ENCODE peak calls at places on chromosomes 5 and 9, in four cellular contexts. Y is epithelial cell of prostate; W is CD8-positive, alpha-beta memory T cell; Q is cardiac muscle cell. S is an unnamed sample.

GRCh38 chr5:112979723-112980122 is 3.1 kb downstream of the DCP2 start:
- DNase-seq in Y (no peak), W (no peak), Q (no peak), S (no peak)

GRCh38 chr9:109401169-109401989 is 80.5 kb upstream of the EPB41L4B start:
- DNase-seq in Y (no peak), W (no peak), Q (peak; percentile 70), S (peak; percentile 68)

GRCh38 chr9:98255578-98256296 is at the start of gene TBC1D2:
- DNase-seq in Y (peak; percentile 69), W (peak; percentile 98), Q (peak; percentile 96), S (peak; percentile 98)

GRCh38 chr5:100623719-100624118 is 88.5 kb downstream of the FAM174A start:
- DNase-seq in Y (no peak), W (no peak), Q (peak; percentile 71), S (peak; percentile 42)

GRCh38 chr9:134326754-134327526 is 685 bp downstream of the RXRA start:
- DNase-seq in Y (no peak), W (no peak), Q (peak; percentile 45), S (peak; percentile 60)

GRCh38 chr5:83827111-83827541 is 106.5 kb upstream of the HAPLN1 start:
- DNase-seq in Y (no peak), W (no peak), Q (peak; percentile 97), S (peak; percentile 53)

GRCh38 chr9:69759478-69760277 is at the start of gene PTAR1:
- DNase-seq in Y (peak; percentile 31), W (peak; percentile 84), Q (peak; percentile 94), S (peak; percentile 84)

GRCh38 chr9:120650352-120650751 is 63.9 kb downstream of the MEGF9 start:
- DNase-seq in Y (no peak), W (no peak), Q (peak; percentile 71), S (peak; percentile 23)

GRCh38 chr5:33526755-33527154 is 86.0 kb downstream of the TARS1 start:
- DNase-seq in Y (no peak), W (no peak), Q (no peak), S (no peak)

GRCh38 chr5:94240616-94241287 is 377.7 kb downstream of the KIAA0825 start:
- DNase-seq in Y (no peak), W (no peak), Q (peak; percentile 16), S (no peak)

GRCh38 chr5:35247645-35248034 is 17.4 kb upstream of the PRLR start:
- DNase-seq in Y (no peak), W (no peak), Q (peak; percentile 48), S (peak; percentile 8)

GRCh38 chr5:117623042-117623815 is 1048.6 kb upstream of the SEMA6A start:
- DNase-seq in Y (peak; percentile 22), W (no peak), Q (no peak), S (peak; percentile 4)

GRCh38 chr5:143708672-143709071 is 103.3 kb upstream of the HMHB1 start:
- DNase-seq in Y (no peak), W (no peak), Q (no peak), S (no peak)

GRCh38 chr9:86732514-86732913 is 214.8 kb downstream of the GAS1 start:
- DNase-seq in Y (peak; percentile 73), W (no peak), Q (peak; percentile 84), S (peak; percentile 94)

GRCh38 chr5:96931605-96932004 is 4.3 kb upstream of the LNPEP start:
- DNase-seq in Y (no peak), W (no peak), Q (no peak), S (no peak)

GRCh38 chr9:132749316-132749715 is 79.1 kb downstream of the GTF3C4 start:
- DNase-seq in Y (no peak), W (no peak), Q (no peak), S (no peak)

GRCh38 chr5:10634056-10634455 is 70.2 kb downstream of the ANKRD33B start:
- DNase-seq in Y (no peak), W (no peak), Q (no peak), S (no peak)
- H3K27ac ChIP-seq in Y (no peak overlapping the region), W (no peak overlapping the region), Q (no peak overlapping the region), S (no peak overlapping the region)

GRCh38 chr9:125099816-125100215 is 43.5 kb downstream of the SCAI start:
- DNase-seq in Y (no peak), W (no peak), Q (no peak), S (no peak)
- H3K27ac ChIP-seq in Y (no peak overlapping the region), W (no peak overlapping the region), Q (no peak overlapping the region), S (no peak overlapping the region)

GRCh38 chr9:130149654-130150286 is 22.4 kb upstream of the NCS1 start:
- DNase-seq in Y (no peak), W (no peak), Q (no peak), S (no peak)
- H3K27ac ChIP-seq in Y (no peak overlapping the region), W (no peak overlapping the region), Q (no peak overlapping the region), S (peak overlapping the region; percentile 62)

GRCh38 chr9:104968025-104968982 is 40.3 kb upstream of the ABCA1 start:
- DNase-seq in Y (no peak), W (peak; percentile 79), Q (peak; percentile 98), S (peak; percentile 94)

GRCh38 chr9:104972242-104972866 is 44.4 kb upstream of the ABCA1 start:
- DNase-seq in Y (no peak), W (no peak), Q (no peak), S (no peak)

GRCh38 chr9:104971521-104971920 is 43.6 kb upstream of the ABCA1 start:
- DNase-seq in Y (no peak), W (no peak), Q (no peak), S (no peak)

GRCh38 chr9:104970588-104970987 is 42.6 kb upstream of the ABCA1 start:
- DNase-seq in Y (no peak), W (no peak), Q (peak; percentile 69), S (no peak)

DNA sequence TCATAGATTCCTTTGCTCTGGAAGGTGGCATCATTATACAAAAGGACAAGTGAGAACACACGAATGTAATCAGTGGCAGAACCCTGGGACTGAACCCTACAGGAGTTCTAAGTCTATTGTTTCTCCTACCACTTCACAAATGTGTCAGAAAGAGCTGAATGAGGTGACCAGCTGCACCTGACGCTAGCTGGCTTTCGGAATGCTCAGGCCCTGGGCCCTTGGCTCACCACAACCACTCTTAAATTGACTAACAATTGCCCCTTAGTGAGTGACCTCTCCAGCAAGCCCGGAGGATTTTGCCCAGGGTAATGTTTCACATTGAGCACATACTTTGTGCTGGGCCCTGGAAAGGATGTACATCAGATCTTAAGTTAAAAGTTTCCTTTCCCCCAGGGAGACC is 41.2 kb upstream of the ABCA1 start:
- DNase-seq in Y (no peak), W (no peak), Q (no peak), S (no peak)
- H3K27ac ChIP-seq in Y (no peak overlapping the region), W (no peak overlapping the region), Q (peak overlapping the region; percentile 98), S (peak overlapping the region; percentile 90)

GRCh38 chr9:131173995-131174394 is 48.6 kb downstream of the NUP214 start:
- DNase-seq in Y (no peak), W (no peak), Q (no peak), S (no peak)

GRCh38 chr9:131178895-131179294 is 53.5 kb downstream of the NUP214 start:
- DNase-seq in Y (no peak), W (no peak), Q (no peak), S (no peak)

GRCh38 chr9:131179561-131180219 is 54.3 kb downstream of the NUP214 start:
- DNase-seq in Y (no peak), W (no peak), Q (peak; percentile 86), S (no peak)

GRCh38 chr9:131178382-131178781 is 53.0 kb downstream of the NUP214 start:
- DNase-seq in Y (no peak), W (peak; percentile 61), Q (peak; percentile 78), S (peak; percentile 87)

GRCh38 chr9:131174681-131175239 is 49.4 kb downstream of the NUP214 start:
- DNase-seq in Y (no peak), W (no peak), Q (no peak), S (no peak)
- H3K27ac ChIP-seq in Y (no peak overlapping the region), W (no peak overlapping the region), Q (no peak overlapping the region), S (no peak overlapping the region)

DNA sequence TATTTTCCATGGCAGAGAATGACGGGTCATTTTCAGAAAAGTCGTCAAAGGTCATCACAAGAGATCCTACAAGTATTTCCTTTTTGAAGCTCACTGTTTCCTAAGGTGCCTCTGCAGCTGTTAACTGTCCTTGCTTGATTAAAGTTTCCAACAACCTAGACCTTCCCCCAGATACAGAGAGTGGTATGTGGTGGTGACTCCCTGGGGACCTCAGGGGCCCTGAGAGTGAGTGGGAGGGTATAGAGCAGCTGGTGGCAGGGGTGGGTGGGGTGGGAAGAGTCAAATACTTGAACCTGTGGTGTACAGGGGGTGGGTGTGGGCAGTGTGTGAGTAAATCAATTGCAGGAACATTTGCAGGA is 1.6 kb upstream of the CD72 start:
- DNase-seq in Y (no peak), W (no peak), Q (no peak), S (no peak)
- H3K27ac ChIP-seq in Y (no peak overlapping the region), W (peak overlapping the region; percentile 54), Q (no peak overlapping the region), S (no peak overlapping the region)

GRCh38 chr9:75378036-75378435 is 289.7 kb downstream of the OSTF1 start:
- DNase-seq in Y (no peak), W (no peak), Q (no peak), S (no peak)

GRCh38 chr9:75369989-75370388 is 281.7 kb downstream of the OSTF1 start:
- DNase-seq in Y (no peak), W (no peak), Q (no peak), S (no peak)

GRCh38 chr9:75376855-75377254 is 288.5 kb downstream of the OSTF1 start:
- DNase-seq in Y (no peak), W (no peak), Q (no peak), S (no peak)

GRCh38 chr9:75372499-75373268 is 284.4 kb downstream of the OSTF1 start:
- DNase-seq in Y (no peak), W (no peak), Q (no peak), S (no peak)
- H3K27ac ChIP-seq in Y (no peak overlapping the region), W (no peak overlapping the region), Q (no peak overlapping the region), S (no peak overlapping the region)

GRCh38 chr5:136034492-136034891 is 5.7 kb downstream of the TGFBI start:
- DNase-seq in Y (no peak), W (no peak), Q (no peak), S (no peak)

GRCh38 chr5:136032564-136032963 is 3.8 kb downstream of the TGFBI start:
- DNase-seq in Y (peak; percentile 64), W (no peak), Q (peak; percentile 88), S (peak; percentile 82)

GRCh38 chr5:136031713-136032112 is 2.9 kb downstream of the TGFBI start:
- DNase-seq in Y (no peak), W (no peak), Q (no peak), S (no peak)

GRCh38 chr5:136033848-136034247 is 5.1 kb downstream of the TGFBI start:
- DNase-seq in Y (peak; percentile 90), W (no peak), Q (peak; percentile 54), S (peak; percentile 87)

DNA sequence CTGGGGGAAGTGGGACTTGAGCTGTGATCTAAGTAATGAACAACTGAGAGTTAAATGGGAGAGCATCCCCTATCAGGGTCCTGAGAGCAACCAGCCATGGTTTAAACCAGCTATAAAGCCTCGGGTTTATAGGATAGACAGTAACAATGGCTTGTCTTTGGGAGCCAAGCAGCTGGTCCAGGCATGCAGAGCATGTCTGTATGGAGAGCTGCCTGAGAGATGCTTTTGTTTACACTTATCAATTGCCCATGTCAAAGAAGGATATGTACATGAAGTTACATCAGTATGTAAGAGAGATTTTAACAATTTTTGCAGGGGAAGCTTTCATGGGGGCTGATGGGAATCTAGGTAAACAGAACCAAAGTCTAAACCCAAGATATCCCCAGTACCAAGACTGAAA is 4.5 kb downstream of the TGFBI start:
- DNase-seq in Y (no peak), W (no peak), Q (no peak), S (no peak)
- H3K27ac ChIP-seq in Y (peak overlapping the region; percentile 88), W (no peak overlapping the region), Q (no peak overlapping the region), S (peak overlapping the region; percentile 89)